ENCODE peak calls at places on chromosomes 12 and 14, in ten cellular contexts. R, G, D, O, V, Y, J, B, M and I are unnamed samples.

GRCh38 chr14:26775765-26776577 is 178.1 kb upstream of the NOVA1 start:
- DNase-seq in R (no peak), G (no peak), D (no peak), O (no peak), V (no peak), Y (peak), J (no peak), B (no peak), M (no peak), I (no peak)

GRCh38 chr14:20782280-20782890 is 1.3 kb downstream of the RNASE6 start:
- DNase-seq in R (no peak), G (no peak), D (no peak), O (no peak), V (no peak), Y (no peak), J (peak), B (no peak), M (peak), I (no peak)

GRCh38 chr12:28024231-28024995 is 51.9 kb upstream of the PTHLH start:
- DNase-seq in R (no peak), G (no peak), D (no peak), O (no peak), V (no peak), Y (peak), J (no peak), B (no peak), M (no peak), I (no peak)

GRCh38 chr12:112676526-112676925 is 115.0 kb upstream of the RPH3A start:
- DNase-seq in R (no peak), G (no peak), D (no peak), O (no peak), V (no peak), Y (no peak), J (no peak), B (no peak), M (no peak), I (peak)

GRCh38 chr12:14995583-14996425 is 23.0 kb downstream of the PDE6H start:
- DNase-seq in R (peak), G (no peak), D (peak), O (no peak), V (no peak), Y (peak), J (no peak), B (no peak), M (peak), I (no peak)

GRCh38 chr14:53542692-53543091 is 389.6 kb upstream of the DDHD1 start:
- DNase-seq in R (no peak), G (no peak), D (no peak), O (no peak), V (no peak), Y (peak), J (no peak), B (no peak), M (no peak), I (no peak)

GRCh38 chr14:64807588-64807987 is 72.1 kb downstream of the SPTB start:
- DNase-seq in R (no peak), G (no peak), D (no peak), O (no peak), V (no peak), Y (no peak), J (no peak), B (no peak), M (no peak), I (no peak)

GRCh38 chr14:92121207-92121669 is 268 bp downstream of the NDUFB1 start:
- DNase-seq in R (no peak), G (no peak), D (no peak), O (no peak), V (no peak), Y (peak), J (peak), B (peak), M (peak), I (no peak)

GRCh38 chr12:51970904-51971646 is 19.6 kb downstream of the ACVR1B start:
- DNase-seq in R (peak), G (peak), D (peak), O (peak), V (no peak), Y (peak), J (no peak), B (no peak), M (peak), I (peak)

GRCh38 chr12:29438752-29439408 is 57.9 kb upstream of the ERGIC2 start:
- DNase-seq in R (no peak), G (no peak), D (no peak), O (no peak), V (no peak), Y (no peak), J (no peak), B (no peak), M (no peak), I (no peak)

GRCh38 chr14:21300892-21301291 is 21.0 kb downstream of the RPGRIP1 start:
- DNase-seq in R (no peak), G (peak), D (peak), O (peak), V (no peak), Y (no peak), J (peak), B (no peak), M (peak), I (peak)

GRCh38 chr12:108430245-108430644 is 84.8 kb upstream of the FICD start:
- DNase-seq in R (no peak), G (no peak), D (no peak), O (no peak), V (no peak), Y (peak), J (no peak), B (no peak), M (no peak), I (no peak)

GRCh38 chr14:74459289-74459946 is 33.4 kb upstream of the SYNDIG1L start:
- DNase-seq in R (peak), G (peak), D (peak), O (peak), V (no peak), Y (peak), J (no peak), B (no peak), M (peak), I (peak)

GRCh38 chr12:106226884-106227640 is 20.8 kb downstream of the CKAP4 start:
- DNase-seq in R (peak), G (no peak), D (peak), O (peak), V (no peak), Y (peak), J (no peak), B (no peak), M (peak), I (no peak)

GRCh38 chr14:100618763-100619320 is 31.6 kb upstream of the BEGAIN start:
- DNase-seq in R (no peak), G (no peak), D (no peak), O (no peak), V (no peak), Y (no peak), J (no peak), B (no peak), M (no peak), I (no peak)

GRCh38 chr12:40375076-40375475 is 150.3 kb downstream of the LRRK2 start:
- DNase-seq in R (no peak), G (no peak), D (peak), O (no peak), V (no peak), Y (peak), J (no peak), B (no peak), M (peak), I (no peak)
- TF ChIP-seq CTCF in R (no peak), G (peak), D (peak), O (peak), V (no peak), Y (peak), J (no peak), B (no peak), M (peak), I (no peak)

GRCh38 chr12:39807043-39807442 is 187.4 kb upstream of the ABCD2 start:
- DNase-seq in R (no peak), G (no peak), D (peak), O (no peak), V (no peak), Y (no peak), J (no peak), B (no peak), M (peak), I (peak)

GRCh38 chr12:39804479-39805241 is 185.1 kb upstream of the ABCD2 start:
- DNase-seq in R (no peak), G (no peak), D (no peak), O (no peak), V (no peak), Y (no peak), J (no peak), B (no peak), M (no peak), I (no peak)

GRCh38 chr12:39798977-39799376 is 179.4 kb upstream of the ABCD2 start:
- DNase-seq in R (no peak), G (no peak), D (no peak), O (no peak), V (no peak), Y (no peak), J (no peak), B (no peak), M (no peak), I (no peak)

GRCh38 chr12:39805651-39806050 is 186.0 kb upstream of the ABCD2 start:
- DNase-seq in R (no peak), G (no peak), D (no peak), O (no peak), V (no peak), Y (no peak), J (no peak), B (no peak), M (no peak), I (no peak)

DNA sequence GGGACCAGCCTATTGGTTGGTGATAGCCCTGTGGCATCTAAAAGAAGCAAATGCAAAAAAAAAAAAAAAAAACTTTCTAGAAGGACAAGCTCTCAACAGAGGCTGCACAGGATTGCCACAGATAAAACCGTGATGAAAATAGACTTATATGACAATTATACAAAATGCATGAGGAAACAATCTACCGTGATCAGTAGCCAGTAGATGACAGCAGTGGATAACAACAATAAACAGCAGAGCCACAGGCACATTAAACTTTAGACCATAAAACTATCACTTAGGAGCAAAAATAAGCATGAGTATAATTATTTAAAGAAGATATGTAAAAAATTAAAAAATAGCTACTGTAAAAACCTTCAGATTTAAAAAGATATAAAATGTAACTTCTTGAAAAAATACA is 183.5 kb upstream of the ABCD2 start:
- DNase-seq in R (no peak), G (no peak), D (no peak), O (no peak), V (no peak), Y (no peak), J (no peak), B (no peak), M (no peak), I (no peak)
- TF ChIP-seq CTCF in R (no peak), G (no peak), D (no peak), O (no peak), V (no peak), Y (no peak), J (no peak), B (no peak), M (no peak), I (no peak)

GRCh38 chr12:131007031-131007793 is 53.5 kb downstream of the ADGRD1 start:
- DNase-seq in R (no peak), G (no peak), D (no peak), O (no peak), V (no peak), Y (no peak), J (no peak), B (peak), M (no peak), I (no peak)
- TF ChIP-seq CTCF in R (no peak), G (no peak), D (no peak), O (no peak), V (no peak), Y (no peak), J (no peak), B (no peak), M (no peak), I (no peak)

GRCh38 chr12:53071591-53072551 is 7.3 kb downstream of the SPRYD3 start:
- DNase-seq in R (no peak), G (no peak), D (no peak), O (no peak), V (no peak), Y (peak), J (no peak), B (no peak), M (no peak), I (no peak)
- TF ChIP-seq CTCF in R (no peak), G (no peak), D (no peak), O (no peak), V (no peak), Y (peak), J (no peak), B (no peak), M (no peak), I (no peak)